ENCODE peak calls at places on chromosomes 11 and 22, in four cellular contexts. W, P, H and N are unnamed samples.
A peak's percentile ranks its signal among the peaks of the same experiment; 100 is the strongest.

GRCh38 chr11:44275241-44275640 is 34.7 kb downstream of the ALX4 start:
- DNase-seq in W (no peak), H (no peak), P (no peak), N (no peak)

GRCh38 chr11:6203327-6203726 is 2.0 kb upstream of the C11orf42 start:
- DNase-seq in H (no peak), W (no peak), P (no peak), N (no peak)

GRCh38 chr11:65593518-65594414 is 1.8 kb downstream of the KCNK7 start:
- DNase-seq in P (no peak), W (no peak), H (no peak), N (peak; percentile 67)

GRCh38 chr11:66388746-66389386 is 17.3 kb upstream of the SLC29A2 start:
- DNase-seq in W (peak; percentile 78), P (peak; percentile 80), H (no peak), N (peak; percentile 44)

GRCh38 chr22:47310601-47311000 is 548.2 kb downstream of the TBC1D22A start:
- DNase-seq in W (no peak), P (peak; percentile 14), H (no peak), N (no peak)

GRCh38 chr11:12031856-12032526 is 23.6 kb upstream of the DKK3 start:
- DNase-seq in P (no peak), W (no peak), H (no peak), N (no peak)

GRCh38 chr22:27800250-27801131 is 1.1 kb downstream of the MN1 start:
- DNase-seq in H (no peak), P (no peak), W (no peak), N (peak; percentile 11)

GRCh38 chr22:27602390-27602789 is 199.2 kb downstream of the MN1 start:
- DNase-seq in W (no peak), P (no peak), H (no peak), N (peak; percentile 91)

GRCh38 chr11:75158241-75158640 is 7.3 kb downstream of the SLCO2B1 start:
- DNase-seq in H (no peak), P (no peak), W (no peak), N (no peak)

GRCh38 chr11:82864268-82864667 is 36.0 kb downstream of the PRCP start:
- DNase-seq in W (peak; percentile 57), H (peak; percentile 15), P (peak; percentile 66), N (peak; percentile 43)
- TF ChIP-seq PHF8 in W (no peak), H (no peak), P (no peak), N (no peak)

GRCh38 chr11:35163707-35164496 is 24.9 kb downstream of the CD44 start:
- DNase-seq in H (no peak), P (no peak), W (no peak), N (no peak)
- TF ChIP-seq PHF8 in H (no peak), P (no peak), W (no peak), N (no peak)

DNA sequence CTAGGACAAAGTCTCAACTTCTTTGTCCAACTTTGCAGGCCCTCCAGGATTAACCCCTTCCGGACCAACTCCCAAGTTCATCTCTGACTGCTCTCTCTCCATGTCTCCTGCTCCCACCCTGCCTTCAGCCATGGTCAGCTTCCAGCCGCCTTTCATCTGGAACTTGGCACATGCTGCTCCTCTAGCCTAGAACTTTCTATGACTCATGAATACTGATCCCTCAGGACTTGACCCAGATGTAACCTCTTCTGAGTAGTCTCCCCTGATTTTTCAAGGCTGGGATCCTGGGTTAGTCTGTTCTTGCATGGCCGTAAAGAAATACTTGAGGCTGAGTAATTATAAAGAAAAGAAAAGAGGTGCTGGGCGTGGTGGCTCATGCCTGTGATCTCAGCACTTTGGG is 5.2 kb upstream of the SLC15A3 start:
- DNase-seq in W (no peak), P (no peak), H (no peak), N (no peak)
- TF ChIP-seq PHF8 in W (no peak), P (no peak), H (no peak), N (no peak)

GRCh38 chr22:19823191-19823590 is 31.5 kb downstream of the GNB1L start:
- DNase-seq in H (no peak), P (no peak), W (no peak), N (no peak)
- TF ChIP-seq PHF8 in H (no peak), P (no peak), W (no peak), N (peak; percentile 17)